ENCODE peak calls at places on chromosomes 11 and 22, in five cellular contexts. B, S, M, Q and O are unnamed samples.

GRCh38 chr11:72673943-72674828 is at the start of gene PDE2A:
- DNase-seq in B (no peak), S (no peak), M (peak; percentile 82), Q (no peak), O (no peak)

GRCh38 chr11:103699216-103699615 is 337.2 kb upstream of the DDI1 start:
- DNase-seq in B (no peak), S (peak; percentile 19), M (no peak), Q (no peak), O (no peak)

GRCh38 chr11:11988099-11988651 is 20.3 kb downstream of the DKK3 start:
- DNase-seq in B (no peak), S (no peak), M (no peak), Q (no peak), O (no peak)

GRCh38 chr11:537622-538430 is 499 bp downstream of the LRRC56 start:
- DNase-seq in B (peak; percentile 31), S (no peak), M (no peak), Q (no peak), O (no peak)

GRCh38 chr11:72239849-72240460 is 4.0 kb downstream of the PHOX2A start:
- DNase-seq in B (no peak), S (peak; percentile 55), M (no peak), Q (no peak), O (peak; percentile 80)

GRCh38 chr11:102323542-102324261 is 6.4 kb downstream of the BIRC3 start:
- DNase-seq in B (no peak), S (peak; percentile 52), M (no peak), Q (no peak), O (no peak)

GRCh38 chr11:22957890-22958289 is 97.6 kb upstream of the CCDC179 start:
- DNase-seq in B (no peak), S (no peak), M (no peak), Q (no peak), O (peak; percentile 39)

GRCh38 chr11:70399681-70400112 is 1.4 kb downstream of the CTTN start:
- DNase-seq in B (peak; percentile 85), S (peak; percentile 97), M (no peak), Q (peak; percentile 78), O (peak; percentile 81)

GRCh38 chr11:46912526-46913150 is 5.7 kb downstream of the LRP4 start:
- DNase-seq in B (no peak), S (no peak), M (peak; percentile 62), Q (no peak), O (no peak)

GRCh38 chr22:26610983-26611382 is 6.8 kb downstream of the CRYBB1 start:
- DNase-seq in B (no peak), S (no peak), M (no peak), Q (no peak), O (no peak)

GRCh38 chr22:43110444-43110926 is at the start of gene BIK:
- DNase-seq in B (peak; percentile 68), S (peak; percentile 35), M (peak; percentile 61), Q (peak; percentile 51), O (peak; percentile 67)

GRCh38 chr11:73469401-73469800 is 93.2 kb downstream of the RELT start:
- DNase-seq in B (no peak), S (peak; percentile 75), M (no peak), Q (no peak), O (no peak)

GRCh38 chr11:16818284-16818683 is 79.8 kb downstream of the C11orf58 start:
- DNase-seq in B (no peak), S (no peak), M (no peak), Q (peak; percentile 65), O (no peak)

GRCh38 chr11:17519486-17519885 is 24.7 kb downstream of the USH1C start:
- DNase-seq in B (no peak), S (no peak), M (no peak), Q (no peak), O (no peak)

GRCh38 chr22:19061471-19062138 is 60.6 kb downstream of the DGCR2 start:
- DNase-seq in B (no peak), S (no peak), M (no peak), Q (no peak), O (no peak)

GRCh38 chr22:46537221-46537945 is at the start of gene CELSR1:
- DNase-seq in B (no peak), S (peak; percentile 40), M (peak; percentile 45), Q (no peak), O (peak; percentile 56)

GRCh38 chr11:73290536-73290935 is 17.5 kb upstream of the ARHGEF17 start:
- DNase-seq in B (no peak), S (no peak), M (no peak), Q (no peak), O (no peak)

GRCh38 chr22:49554296-49554625 is 273.4 kb downstream of the BRD1 start:
- DNase-seq in B (no peak), S (no peak), M (no peak), Q (no peak), O (no peak)

GRCh38 chr22:20963201-20964052 is 3.6 kb upstream of the AIFM3 start:
- DNase-seq in B (no peak), S (no peak), M (no peak), Q (peak; percentile 91), O (no peak)

GRCh38 chr11:82701847-82702520 is 31.7 kb downstream of the FAM181B start:
- DNase-seq in B (no peak), S (peak; percentile 61), M (peak; percentile 55), Q (peak; percentile 37), O (no peak)

GRCh38 chr11:67776834-67777530 is 102.6 kb upstream of the ALDH3B2 start:
- DNase-seq in B (no peak), S (peak; percentile 23), M (no peak), Q (no peak), O (no peak)

DNA sequence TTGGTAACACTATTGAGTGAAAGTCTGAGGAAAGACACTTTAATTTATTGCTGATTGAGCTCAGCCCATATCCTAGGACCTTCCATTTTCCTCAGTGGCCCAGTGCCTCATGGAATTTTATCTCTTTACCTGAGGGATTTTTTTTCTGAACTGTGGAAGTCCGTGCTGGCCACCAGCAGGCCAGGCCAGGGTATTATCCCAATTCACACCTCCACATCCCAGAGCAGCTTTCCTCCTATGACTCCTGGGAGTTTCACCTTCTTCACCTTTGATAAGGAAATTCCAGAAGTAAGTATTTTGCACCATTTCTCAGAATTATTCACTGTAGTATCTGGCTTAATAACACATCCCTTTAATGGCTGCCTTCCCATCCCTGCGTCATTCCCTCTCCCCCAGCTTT is 13.0 kb upstream of the RRAS2 start:
- DNase-seq in B (no peak), S (no peak), M (no peak), Q (no peak), O (no peak)
- TF ChIP-seq CTCF in B (no peak), S (no peak), M (no peak), Q (no peak), O (no peak)

DNA sequence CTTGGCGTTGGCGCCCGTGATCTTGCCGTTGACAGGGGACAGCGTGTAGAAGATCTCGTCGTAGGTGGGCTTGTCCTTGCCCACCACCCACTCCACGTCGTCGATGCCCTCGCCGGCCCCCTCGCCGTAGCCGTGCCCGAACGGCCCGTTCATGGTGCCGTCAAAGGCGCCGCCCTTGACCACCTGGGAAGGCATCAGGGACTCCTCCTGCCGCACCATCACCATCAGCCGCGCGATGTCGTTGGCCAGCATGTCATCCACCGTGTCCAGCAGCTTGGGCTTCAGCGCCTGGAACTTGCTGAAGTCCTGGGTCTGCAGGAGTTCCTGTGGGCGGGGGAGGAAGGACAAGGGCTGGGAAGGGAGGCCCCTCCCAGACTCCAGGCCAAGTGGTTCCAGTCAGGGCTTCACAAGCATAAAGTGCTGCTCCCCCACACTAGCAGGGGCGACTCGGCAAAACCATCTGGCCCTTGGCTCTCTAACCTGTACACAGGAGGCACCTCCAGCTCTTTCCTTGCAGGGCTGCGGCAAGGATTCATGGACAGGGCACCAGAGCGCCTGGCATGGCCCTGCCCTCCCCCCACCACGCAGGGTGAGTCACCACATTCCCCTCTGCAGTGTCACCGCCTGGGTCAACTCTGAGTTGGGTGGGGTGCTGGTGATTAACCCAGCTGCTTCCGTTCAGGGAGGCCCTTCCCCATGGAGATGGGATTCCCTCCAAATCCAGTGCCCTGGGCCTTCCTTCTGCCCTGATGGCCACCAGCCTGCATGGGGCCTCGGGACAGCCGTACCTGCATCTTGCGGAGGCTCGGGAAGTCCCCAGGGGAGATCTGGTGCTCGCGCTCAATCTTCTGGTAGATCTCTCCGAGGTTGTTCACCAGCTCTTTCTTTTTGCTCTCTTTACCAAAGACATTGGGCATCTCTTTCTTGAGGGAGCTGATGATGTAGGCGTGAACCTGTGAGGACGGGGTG is 10.4 kb upstream of the CDC42BPG start:
- DNase-seq in B (peak; percentile 72), S (peak; percentile 87), M (no peak), Q (peak; percentile 80), O (peak; percentile 50)
- H3K4me3 ChIP-seq in B (no peak overlapping the region), S (no peak overlapping the region), M (no peak overlapping the region), Q (no peak overlapping the region), O (no peak overlapping the region)

GRCh38 chr11:27012254-27012921 is 18.5 kb downstream of the FIBIN start:
- DNase-seq in B (no peak), S (peak; percentile 76), M (no peak), Q (no peak), O (no peak)

GRCh38 chr11:27013741-27014415 is 20.0 kb downstream of the FIBIN start:
- DNase-seq in B (no peak), S (peak; percentile 68), M (no peak), Q (no peak), O (no peak)

GRCh38 chr11:27011560-27012253 is 17.8 kb downstream of the FIBIN start:
- DNase-seq in B (no peak), S (no peak), M (no peak), Q (no peak), O (no peak)

GRCh38 chr11:27004103-27004502 is 10.2 kb downstream of the FIBIN start:
- DNase-seq in B (no peak), S (no peak), M (no peak), Q (no peak), O (no peak)

DNA sequence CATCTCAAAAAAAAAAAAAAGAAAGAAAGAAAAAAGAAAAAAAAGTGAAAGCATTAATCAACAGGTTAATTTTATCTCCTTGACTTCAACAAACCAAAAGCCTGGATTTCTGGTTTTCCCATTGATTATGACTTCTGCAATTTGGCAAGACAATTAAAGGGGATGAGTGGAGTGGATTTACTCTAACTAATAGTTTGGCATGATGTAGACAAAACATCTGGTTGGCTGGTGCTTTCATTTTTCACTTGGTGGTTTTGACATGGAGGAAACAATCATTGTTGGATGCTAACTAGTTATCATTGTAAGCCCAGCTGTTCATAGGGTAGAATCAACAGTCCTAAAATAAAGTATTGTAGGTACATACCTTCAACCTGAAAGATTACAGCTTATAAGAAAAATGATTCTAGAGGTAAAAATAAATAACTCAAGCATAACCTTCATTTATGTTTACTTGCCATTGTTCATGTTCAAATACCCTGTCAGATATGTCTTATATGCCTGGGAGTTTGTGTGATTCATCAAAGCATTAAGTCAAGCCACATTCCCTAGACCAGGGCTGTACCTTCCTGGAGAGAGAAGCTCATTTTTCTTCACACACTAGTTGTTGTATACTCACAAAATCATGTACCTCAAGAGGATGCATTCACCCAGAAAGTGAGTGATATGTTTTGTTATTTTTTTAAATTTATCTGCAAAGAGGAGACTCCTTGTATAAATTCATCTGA is 15.1 kb downstream of the FIBIN start:
- DNase-seq in B (no peak), S (no peak), M (no peak), Q (no peak), O (no peak)
- H3K27ac ChIP-seq in B (no peak overlapping the region), S (no peak overlapping the region), M (no peak overlapping the region), Q (no peak overlapping the region), O (no peak overlapping the region)

GRCh38 chr11:36055356-36055755 is 111.5 kb downstream of the LDLRAD3 start:
- DNase-seq in B (no peak), S (no peak), M (no peak), Q (no peak), O (no peak)

GRCh38 chr11:36057372-36058045 is 113.6 kb downstream of the LDLRAD3 start:
- DNase-seq in B (no peak), S (peak; percentile 98), M (no peak), Q (no peak), O (peak; percentile 19)

GRCh38 chr11:36053901-36054300 is 110.0 kb downstream of the LDLRAD3 start:
- DNase-seq in B (no peak), S (peak; percentile 73), M (no peak), Q (no peak), O (no peak)

GRCh38 chr11:36054628-36055027 is 110.8 kb downstream of the LDLRAD3 start:
- DNase-seq in B (no peak), S (no peak), M (no peak), Q (no peak), O (no peak)

GRCh38 chr11:36056160-36056751 is 112.4 kb downstream of the LDLRAD3 start:
- DNase-seq in B (peak; percentile 30), S (peak; percentile 78), M (peak; percentile 65), Q (no peak), O (no peak)
- TF ChIP-seq CTCF in B (peak; percentile 18), S (peak; percentile 63), M (peak; percentile 88), Q (peak; percentile 61), O (no peak)